ENCODE peak calls at places on chromosomes 3 and 15, in five cellular contexts. A, L, X, J and Q are unnamed samples.

GRCh38 chr3:195717416-195717815 is 3.4 kb upstream of the MUC20 start:
- DNase-seq in X (no peak), J (no peak), L (no peak), A (no peak), Q (no peak)

GRCh38 chr3:187497037-187497436 is 128.9 kb downstream of the RTP4 start:
- DNase-seq in A (no peak), J (no peak), L (no peak), X (no peak), Q (no peak)

GRCh38 chr3:9782777-9783176 is 9.5 kb downstream of the TADA3 start:
- DNase-seq in A (no peak), X (no peak), L (no peak), J (no peak), Q (no peak)

GRCh38 chr3:24270204-24270671 is 224.4 kb downstream of the THRB start:
- DNase-seq in J (no peak), X (no peak), L (no peak), A (no peak), Q (no peak)

GRCh38 chr15:26376243-26376642 is 396.6 kb downstream of the GABRB3 start:
- DNase-seq in J (no peak), A (no peak), L (no peak), X (no peak), Q (no peak)

GRCh38 chr3:182668541-182668940 is 124.8 kb upstream of the ATP11B start:
- DNase-seq in L (no peak), X (no peak), J (no peak), A (no peak), Q (no peak)

GRCh38 chr3:195701042-195701910 is 19.5 kb upstream of the MUC20 start:
- DNase-seq in L (no peak), A (no peak), J (no peak), X (no peak), Q (no peak)

GRCh38 chr3:157529751-157530150 is 26.5 kb upstream of the VEPH1 start:
- DNase-seq in X (no peak), L (no peak), J (no peak), A (no peak), Q (no peak)

GRCh38 chr3:188529228-188529627 is 375.3 kb downstream of the LPP start:
- DNase-seq in A (no peak), X (no peak), L (no peak), J (no peak), Q (no peak)

GRCh38 chr15:30984118-30984517 is 7.3 kb downstream of the MTMR10 start:
- DNase-seq in A (no peak), J (no peak), X (no peak), L (no peak), Q (no peak)

GRCh38 chr3:154085799-154086198 is 35.4 kb upstream of the ARHGEF26 start:
- DNase-seq in L (no peak), J (no peak), A (no peak), X (no peak), Q (no peak)

GRCh38 chr15:99326235-99326634 is 75.0 kb downstream of the LRRC28 start:
- DNase-seq in J (no peak), L (no peak), X (no peak), A (no peak), Q (no peak)

GRCh38 chr15:47194718-47195117 is 522.6 kb upstream of the SEMA6D start:
- DNase-seq in L (no peak), A (peak), J (no peak), X (no peak), Q (no peak)

GRCh38 chr3:51706021-51706485 is 815 bp upstream of the GRM2 start:
- DNase-seq in J (no peak), A (no peak), X (no peak), L (no peak), Q (no peak)

GRCh38 chr3:72820405-72820804 is 27.8 kb downstream of the SHQ1 start:
- DNase-seq in A (peak), X (peak), L (no peak), J (no peak), Q (no peak)

DNA sequence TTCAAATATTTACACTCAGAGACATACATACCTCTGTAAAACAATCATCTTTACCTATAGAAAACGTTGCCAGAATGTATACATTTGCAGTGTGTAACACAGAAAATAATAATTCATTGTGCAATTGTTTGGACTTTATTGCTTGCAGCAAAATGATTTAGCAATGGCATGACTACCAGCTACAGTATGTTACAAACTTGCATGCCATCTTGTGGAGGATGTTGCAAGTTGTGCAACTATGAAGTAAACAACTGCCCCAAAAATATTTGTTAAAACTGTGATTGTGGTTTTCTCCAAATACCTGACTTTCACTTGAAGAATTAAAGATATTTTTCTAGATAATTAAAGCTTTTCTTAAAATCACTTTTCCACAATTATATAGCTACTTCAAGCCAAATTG is 27.1 kb upstream of the C3orf49 start:
- DNase-seq in J (no peak), X (peak), A (peak), L (no peak), Q (no peak)
- TF ChIP-seq CTCF in J (no peak), X (peak), A (peak), L (no peak), Q (peak)

DNA sequence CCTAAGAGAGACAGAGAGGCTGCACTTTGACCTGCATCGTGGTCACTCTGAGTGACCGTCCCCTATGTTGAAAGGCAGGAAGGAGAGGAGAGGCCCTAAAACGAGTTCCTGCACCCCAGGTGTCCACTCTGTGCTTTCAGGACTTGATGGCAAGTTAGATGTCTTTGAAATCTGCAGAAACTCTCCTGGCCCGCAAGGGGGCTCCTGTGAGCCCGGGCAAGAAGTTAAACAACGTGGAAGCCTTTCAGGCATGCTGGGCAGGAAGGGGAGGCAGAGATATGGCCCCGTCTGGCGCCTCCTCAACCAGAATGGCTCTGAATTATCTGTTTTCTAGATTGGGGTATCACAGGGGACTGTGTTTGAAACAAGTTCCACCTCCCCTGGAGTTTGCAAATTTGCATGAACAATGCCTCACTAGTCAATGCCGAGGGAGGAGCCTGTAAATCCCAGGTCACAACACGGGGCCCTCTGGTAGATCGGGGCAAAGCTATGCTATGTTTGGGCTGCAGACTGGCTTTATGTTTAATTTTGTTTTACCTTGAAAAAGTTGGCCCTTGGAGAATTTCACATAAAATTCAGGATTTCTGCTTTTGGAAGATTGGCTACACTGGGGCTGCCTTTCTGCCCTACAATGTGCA is 9.8 kb downstream of the CTXND1 start:
- DNase-seq in J (peak), X (no peak), A (peak), L (no peak), Q (no peak)
- TF ChIP-seq CTCF in J (peak), X (peak), A (peak), L (no peak), Q (peak)

DNA sequence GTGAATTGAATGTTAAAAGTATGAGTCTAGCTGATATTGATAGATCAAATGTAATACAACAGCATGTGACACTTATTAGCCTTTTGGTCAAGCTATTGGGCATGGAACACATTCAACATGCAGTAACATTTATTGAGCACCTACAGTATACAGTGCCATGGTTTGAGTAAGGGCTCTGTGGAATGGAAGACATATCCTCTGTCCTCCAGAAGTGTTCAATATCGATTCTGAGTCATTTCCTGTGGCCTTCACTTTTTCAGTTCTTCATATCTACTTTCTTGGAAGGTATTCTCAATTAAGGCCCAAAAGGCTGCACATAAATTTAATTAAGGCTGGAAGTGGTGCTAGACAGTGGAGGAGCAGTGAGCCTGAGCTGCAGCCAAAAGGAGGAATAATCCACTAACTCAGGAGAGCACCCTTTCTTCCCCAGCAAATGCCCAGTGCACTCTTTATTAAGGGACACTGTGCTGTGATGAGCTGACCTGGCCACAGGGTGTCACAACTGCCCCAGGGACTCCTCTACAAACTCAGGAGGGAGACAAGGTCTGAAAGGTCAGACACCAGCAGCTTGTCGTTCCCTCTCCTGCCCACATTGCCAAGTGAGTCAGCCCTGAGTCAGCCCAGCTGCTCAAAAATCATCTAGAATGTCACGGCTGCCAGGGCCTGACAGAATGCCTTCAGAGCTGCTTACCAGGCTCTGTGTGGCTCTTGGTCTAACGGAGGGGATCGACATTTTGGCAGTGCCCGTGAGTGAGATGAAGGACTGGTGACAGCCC is 544.8 kb downstream of the AGBL1 start:
- DNase-seq in J (peak), L (peak), A (peak), X (peak), Q (no peak)
- TF ChIP-seq CTCF in J (no peak), L (peak), A (peak), X (peak), Q (peak)

GRCh38 chr3:44628716-44629115 is 3.9 kb downstream of the ZNF197 start:
- DNase-seq in J (no peak), L (no peak), X (no peak), A (no peak), Q (no peak)

GRCh38 chr3:44624696-44625528 is at the start of gene ZNF197:
- DNase-seq in X (peak), J (peak), A (peak), L (peak), Q (peak)
- TF ChIP-seq CTCF in X (no peak), J (no peak), A (no peak), L (no peak), Q (peak)

DNA sequence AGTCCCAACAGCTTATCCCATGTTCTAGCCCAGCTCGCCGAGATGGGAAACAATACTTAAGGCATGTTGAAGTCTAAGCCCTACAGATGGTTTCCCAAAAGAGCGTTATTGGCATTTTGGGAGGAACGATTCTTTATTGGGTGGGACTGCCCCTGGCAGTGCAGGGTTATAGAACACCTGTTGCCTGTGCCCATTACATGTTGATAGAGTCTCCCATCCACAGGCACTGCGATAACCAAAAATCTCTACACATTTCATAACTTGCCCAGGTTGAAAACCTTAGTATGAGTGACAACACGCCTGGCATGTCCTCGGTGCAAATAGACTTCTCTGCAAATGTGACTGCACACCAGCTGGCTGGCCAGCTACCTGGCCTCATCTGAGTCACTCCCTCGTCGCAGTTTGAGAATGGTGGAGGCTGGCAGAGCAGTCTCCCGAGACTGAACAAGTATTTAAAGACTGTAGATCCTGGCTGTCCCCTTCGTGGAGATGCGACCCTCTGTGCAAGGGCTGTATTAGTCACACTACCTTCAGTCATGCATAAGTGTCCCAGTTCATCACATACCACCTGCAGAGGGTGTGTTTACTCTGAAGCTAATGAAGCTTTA is 18.7 kb downstream of the ZNF80 start:
- DNase-seq in X (no peak), A (no peak), L (no peak), J (no peak), Q (no peak)
- TF ChIP-seq CTCF in X (no peak), A (no peak), L (no peak), J (no peak), Q (no peak)

DNA sequence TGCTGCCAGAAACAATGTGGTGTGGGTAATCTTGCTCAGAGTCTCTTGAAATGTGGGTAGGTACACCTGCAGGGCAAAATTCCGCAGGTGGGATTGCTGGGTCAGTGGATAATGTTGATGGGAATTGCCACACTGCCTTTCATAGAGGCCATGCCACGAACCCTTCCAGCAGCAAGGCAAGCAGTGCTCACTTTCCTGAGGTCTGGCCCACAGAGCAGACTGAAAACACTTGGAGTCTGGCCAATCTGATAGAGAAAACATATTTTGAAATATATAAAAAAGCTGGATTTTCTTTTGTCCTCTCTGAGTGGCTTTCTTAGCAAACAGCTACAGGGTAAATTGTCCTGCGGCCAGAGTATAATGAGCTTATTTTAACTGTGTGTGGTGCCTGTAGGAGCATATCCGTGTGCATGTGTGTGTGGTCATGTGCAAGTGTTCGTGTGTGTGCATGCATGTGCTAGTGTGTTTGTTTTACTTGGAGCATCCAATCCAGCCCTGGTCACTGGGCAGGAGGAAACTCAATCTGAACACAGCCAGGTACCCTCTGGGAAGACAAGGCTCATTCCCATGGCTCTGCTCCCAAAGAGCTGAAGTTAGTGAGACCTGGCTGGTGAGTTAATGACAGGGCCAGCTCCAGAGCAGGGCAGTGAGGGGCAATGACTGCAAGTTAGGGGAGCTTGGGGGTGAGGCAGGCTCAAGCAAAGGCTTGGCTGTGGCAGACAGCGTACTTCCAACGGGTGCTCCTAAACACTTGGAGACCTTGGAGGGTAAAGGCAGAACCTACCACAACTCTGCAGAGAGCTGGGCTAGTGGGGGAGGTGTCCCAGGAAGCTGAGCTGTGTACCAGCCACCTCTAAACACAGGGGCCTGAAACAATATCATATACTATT is 91.3 kb downstream of the PLXNA1 start:
- DNase-seq in A (peak), L (no peak), X (no peak), J (no peak), Q (no peak)
- TF ChIP-seq CTCF in A (no peak), L (no peak), X (no peak), J (no peak), Q (no peak)

DNA sequence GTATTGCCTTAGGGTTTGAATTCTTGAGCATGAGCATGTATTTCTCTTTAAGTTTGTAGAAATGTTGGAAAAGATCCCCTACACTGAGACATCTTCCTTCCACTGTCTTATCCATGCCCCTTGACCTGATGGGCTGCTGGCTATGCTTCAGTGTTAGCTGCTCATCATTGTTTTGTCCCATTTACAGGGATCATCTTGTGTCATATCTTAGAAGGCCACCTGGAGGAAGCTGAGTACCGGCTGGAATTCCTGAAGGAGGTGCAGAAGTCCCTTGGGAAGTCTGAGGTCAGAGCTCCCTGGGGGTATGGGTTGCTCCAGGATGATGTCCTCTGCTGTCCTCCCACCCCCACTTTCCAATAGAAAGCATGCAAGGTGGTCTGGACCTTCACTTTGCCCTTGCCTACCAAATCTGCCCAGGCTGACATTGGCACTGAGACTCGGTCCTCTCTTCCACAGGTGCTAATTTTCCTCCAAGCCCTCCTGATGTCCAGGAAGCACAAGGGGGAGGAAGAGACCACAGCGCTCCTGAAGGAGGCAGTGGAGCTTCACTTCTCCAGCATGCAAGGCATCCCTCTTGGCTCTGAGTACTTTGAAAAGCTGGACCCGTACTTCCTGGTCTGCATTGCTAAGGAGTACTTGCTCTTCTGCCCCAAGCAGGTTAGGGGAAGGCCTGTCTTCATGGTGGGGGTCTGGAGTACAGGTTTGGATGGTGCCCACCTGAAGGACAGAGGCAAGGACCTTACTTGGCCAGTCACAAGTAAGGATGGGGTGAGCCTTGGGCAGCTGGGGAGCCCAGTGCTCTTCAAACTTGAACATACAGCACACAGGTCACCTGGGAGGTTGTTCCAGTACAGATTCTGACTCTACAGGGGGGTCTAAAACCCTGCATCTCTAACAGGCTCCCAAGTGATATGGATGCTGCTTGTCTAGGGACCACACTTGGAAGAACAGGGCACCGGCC is 17.7 kb downstream of the TTC21A start:
- DNase-seq in X (no peak), A (peak), L (no peak), J (peak), Q (no peak)
- TF ChIP-seq CTCF in X (peak), A (peak), L (no peak), J (peak), Q (peak)